ENCODE peak calls at places on chromosome 16, in five cellular contexts. S is transverse colon; J is CD8-positive, alpha-beta memory T cell; H is ascending aorta; W is HAP-1. P is an unnamed sample. For H3K9me3, the result is how much of the 10 kb centered on the place peaks cover.

GRCh38 chr16:80074329-80074728 is 466.5 kb upstream of the DYNLRB2 start:
- DNase-seq in S (no peak), J (no peak), H (no peak), W (no peak), P (no peak)

GRCh38 chr16:11677959-11678881 is 10.0 kb downstream of the SNN start:
- DNase-seq in S (no peak), J (no peak), H (no peak), W (no peak), P (no peak)

GRCh38 chr16:14199624-14200023 is 128.5 kb downstream of the MRTFB start:
- DNase-seq in S (no peak), J (no peak), H (no peak), W (no peak), P (no peak)

GRCh38 chr16:67651847-67652246 is 6.9 kb downstream of the CARMIL2 start:
- DNase-seq in S (no peak), J (no peak), H (no peak), W (no peak), P (no peak)

GRCh38 chr16:50036426-50036825 is 11.4 kb downstream of the CNEP1R1 start:
- DNase-seq in S (no peak), J (no peak), H (no peak), W (no peak), P (no peak)

GRCh38 chr16:48960830-48961229 is 320.8 kb downstream of the CBLN1 start:
- DNase-seq in S (no peak), J (no peak), H (no peak), W (no peak), P (no peak)

GRCh38 chr16:46822270-46822669 is 8.7 kb downstream of the C16orf87 start:
- DNase-seq in S (no peak), J (no peak), H (no peak), W (no peak), P (no peak)

GRCh38 chr16:8921626-8921984 is 39.5 kb downstream of the LITAFD start:
- DNase-seq in S (no peak), J (no peak), H (no peak), W (no peak), P (no peak)

GRCh38 chr16:85716016-85716679 is 27.4 kb upstream of the GINS2 start:
- DNase-seq in S (no peak), J (no peak), H (no peak), W (no peak), P (no peak)

GRCh38 chr16:84603115-84603816 is 14.6 kb downstream of the COTL1 start:
- DNase-seq in S (peak), J (no peak), H (peak), W (no peak), P (peak)

GRCh38 chr16:63289834-63290460 is 1253.7 kb upstream of the CDH8 start:
- DNase-seq in S (peak), J (no peak), H (no peak), W (peak), P (no peak)

GRCh38 chr16:68013440-68013839 is 2.3 kb downstream of the DPEP2NB start:
- DNase-seq in S (no peak), J (no peak), H (no peak), W (no peak), P (no peak)

GRCh38 chr16:11327277-11328171 is 17.7 kb upstream of the RMI2 start:
- DNase-seq in S (peak), J (no peak), H (no peak), W (no peak), P (no peak)

GRCh38 chr16:83137326-83137770 is 510.6 kb downstream of the CDH13 start:
- DNase-seq in S (peak), J (no peak), H (no peak), W (no peak), P (no peak)

GRCh38 chr16:81448154-81449131 is 3.8 kb downstream of the CMIP start:
- DNase-seq in S (peak), J (no peak), H (no peak), W (no peak), P (no peak)

GRCh38 chr16:22186517-22186916 is 19.6 kb upstream of the EEF2K start:
- DNase-seq in S (no peak), J (no peak), H (no peak), W (no peak), P (no peak)

GRCh38 chr16:81349608-81350305 is 35.0 kb downstream of the GAN start:
- DNase-seq in S (no peak), J (no peak), H (no peak), W (no peak), P (no peak)

GRCh38 chr16:70523621-70524405 is at the start of gene SF3B3:
- DNase-seq in S (peak), J (peak), H (peak), W (peak), P (peak)

GRCh38 chr16:10080031-10080772 is 102.0 kb downstream of the GRIN2A start:
- DNase-seq in S (no peak), J (no peak), H (peak), W (no peak), P (no peak)

GRCh38 chr16:88012360-88012759 is 61.1 kb downstream of the BANP start:
- DNase-seq in S (no peak), J (no peak), H (no peak), W (no peak), P (no peak)

GRCh38 chr16:85687651-85688471 is 893 bp downstream of the GINS2 start:
- DNase-seq in S (peak), J (no peak), H (no peak), W (no peak), P (no peak)

GRCh38 chr16:3187798-3188674 is at the start of gene OR1F1:
- DNase-seq in S (no peak), J (peak), H (no peak), W (peak), P (peak)

GRCh38 chr16:49563666-49564065 is 190.1 kb downstream of the C16orf78 start:
- DNase-seq in S (no peak), J (no peak), H (no peak), W (no peak), P (no peak)

GRCh38 chr16:12906271-12906670 is 4.9 kb downstream of the SHISA9 start:
- DNase-seq in S (no peak), J (no peak), H (no peak), W (no peak), P (no peak)

GRCh38 chr16:66898933-66899309 is 18.6 kb downstream of the PDP2 start:
- DNase-seq in S (no peak), J (no peak), H (no peak), W (no peak), P (no peak)

GRCh38 chr16:71367243-71367976 is 8.9 kb downstream of the CALB2 start:
- DNase-seq in S (peak), J (no peak), H (no peak), W (peak), P (no peak)

GRCh38 chr16:7344806-7345416 is 12.3 kb downstream of the RBFOX1 start:
- DNase-seq in S (no peak), J (no peak), H (no peak), W (no peak), P (no peak)

GRCh38 chr16:22948603-22949368 is 134.8 kb downstream of the HS3ST2 start:
- DNase-seq in S (peak), J (peak), H (peak), W (peak), P (peak)

GRCh38 chr16:28572659-28573510 is 19.2 kb downstream of the SGF29 start:
- DNase-seq in S (no peak), J (no peak), H (no peak), W (no peak), P (no peak)

GRCh38 chr16:72723781-72724180 is 324.1 kb downstream of the ZFHX3 start:
- DNase-seq in S (no peak), J (no peak), H (no peak), W (no peak), P (no peak)

GRCh38 chr16:9817586-9817985 is 364.6 kb downstream of the GRIN2A start:
- DNase-seq in S (no peak), J (no peak), H (no peak), W (no peak), P (no peak)

GRCh38 chr16:35788381-35788780 is 2329.0 kb downstream of the TP53TG3F start:
- DNase-seq in S (no peak), J (no peak), H (no peak), W (no peak), P (no peak)
- H3K9me3 ChIP-seq in S (under half), J (under half), H (under half), W (under half), P (under half)

GRCh38 chr16:78022347-78022746 is at the start of gene CLEC3A:
- DNase-seq in S (no peak), J (no peak), H (no peak), W (no peak), P (no peak)
- H3K9me3 ChIP-seq in S (under half), J (under half), H (under half), W (under half), P (under half)

GRCh38 chr16:852451-853185 is 52.1 kb upstream of the GNG13 start:
- DNase-seq in S (no peak), J (no peak), H (no peak), W (no peak), P (no peak)

GRCh38 chr16:853306-853705 is 52.8 kb upstream of the GNG13 start:
- DNase-seq in S (no peak), J (no peak), H (no peak), W (no peak), P (no peak)

GRCh38 chr16:855471-855870 is 54.9 kb upstream of the GNG13 start:
- DNase-seq in S (no peak), J (no peak), H (no peak), W (no peak), P (no peak)

GRCh38 chr16:854808-855410 is 54.4 kb upstream of the GNG13 start:
- DNase-seq in S (no peak), J (no peak), H (no peak), W (no peak), P (no peak)

DNA sequence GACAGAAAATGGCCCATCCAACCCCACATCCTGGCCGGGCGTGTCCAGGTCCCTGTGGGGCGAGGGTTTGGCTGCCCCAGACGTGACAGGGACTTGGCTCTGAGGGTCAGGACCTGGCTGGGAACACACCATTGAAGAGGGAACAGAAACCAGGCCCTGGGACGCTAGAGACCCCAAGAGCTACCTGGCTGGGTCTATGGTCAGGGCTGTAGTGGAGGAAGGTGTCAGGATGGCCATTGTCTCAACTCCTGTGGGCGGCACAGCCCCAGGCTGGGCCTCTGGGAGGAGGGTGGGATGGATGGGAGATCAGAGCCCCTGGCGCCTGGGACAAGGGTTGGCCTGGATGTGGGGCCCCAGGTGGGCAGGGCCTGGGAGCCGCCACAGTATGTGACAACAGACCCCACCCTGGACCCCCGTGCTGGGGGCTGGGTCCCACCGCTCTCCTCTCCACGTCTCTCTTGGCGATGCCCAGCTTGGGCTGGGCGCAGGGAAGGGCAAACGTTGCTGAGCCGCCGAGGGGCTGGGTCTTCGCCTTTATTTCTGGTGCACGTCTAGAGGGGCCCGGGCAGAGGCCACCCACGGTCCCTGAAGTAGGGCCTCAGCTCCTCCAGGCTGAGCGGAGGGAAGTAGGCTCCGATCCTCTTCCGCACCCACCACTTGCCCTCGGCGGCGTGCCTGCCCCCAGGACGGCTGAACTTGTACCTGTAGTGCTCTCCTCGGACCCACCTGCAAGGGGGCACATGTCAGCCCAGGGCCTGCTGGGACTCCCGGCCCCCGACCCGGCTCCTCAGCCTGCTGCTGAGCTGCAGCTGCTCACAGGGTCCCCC is 53.7 kb upstream of the GNG13 start:
- DNase-seq in S (no peak), J (no peak), H (no peak), W (no peak), P (no peak)
- H3K9me3 ChIP-seq in S (under half), J (under half), H (under half), W (under half), P (under half)

DNA sequence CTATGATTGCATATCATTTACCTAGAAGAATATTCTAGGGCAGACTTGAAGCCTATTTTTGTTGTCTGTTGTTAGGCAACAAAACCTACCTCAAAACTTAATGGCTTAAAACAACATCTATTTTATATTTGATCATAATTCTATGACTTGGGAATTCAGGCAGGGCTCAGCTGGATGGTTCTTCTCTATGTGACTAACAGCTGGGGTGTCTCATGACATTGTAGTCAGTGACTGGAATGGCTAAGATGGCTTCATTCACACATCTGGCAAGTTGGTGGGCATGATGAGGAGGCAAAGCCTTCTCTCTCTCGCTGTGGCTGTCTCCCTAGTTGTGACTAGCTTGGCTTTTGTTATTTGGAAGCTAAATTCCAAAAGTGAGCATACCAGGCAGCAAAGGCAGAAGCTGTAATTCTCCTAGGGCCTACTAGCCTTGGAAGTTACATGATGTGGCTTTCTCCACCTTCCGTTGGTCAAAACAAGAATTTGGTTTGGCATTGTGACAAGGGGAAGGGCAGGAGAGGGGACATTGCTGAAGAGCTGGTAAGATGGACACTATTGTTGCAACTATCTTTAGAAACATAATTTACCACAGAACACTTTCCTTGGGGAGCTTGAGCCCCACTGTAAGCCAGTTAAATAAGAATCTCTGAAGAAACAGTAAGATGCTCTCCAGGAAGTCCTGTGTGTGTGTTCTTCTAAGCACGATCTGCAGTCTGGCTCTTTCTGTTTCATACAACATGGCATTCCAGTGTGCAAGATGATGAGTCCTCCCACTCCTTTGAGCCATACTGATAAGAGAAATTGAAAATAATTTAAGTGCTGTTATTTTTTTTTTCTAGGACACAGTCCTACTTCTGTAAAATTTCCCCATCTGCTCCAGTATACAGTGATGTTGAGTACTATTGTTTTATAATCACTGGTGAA is 39.5 kb downstream of the ZNRF1 start:
- DNase-seq in S (no peak), J (no peak), H (no peak), W (no peak), P (no peak)
- H3K9me3 ChIP-seq in S (under half), J (under half), H (under half), W (under half), P (under half)

GRCh38 chr16:34054969-34055368 is 595.6 kb downstream of the TP53TG3F start:
- DNase-seq in S (no peak), J (no peak), H (no peak), W (no peak), P (no peak)
- H3K9me3 ChIP-seq in S (under half), J (under half), H (under half), W (under half), P (under half)

GRCh38 chr16:5502944-5503343 is 405.3 kb upstream of the EEF2KMT start:
- DNase-seq in S (no peak), J (no peak), H (no peak), W (no peak), P (no peak)
- H3K9me3 ChIP-seq in S (under half), J (under half), H (under half), W (under half), P (under half)

GRCh38 chr16:34758835-34759234 is 1299.4 kb downstream of the TP53TG3F start:
- DNase-seq in S (no peak), J (no peak), H (no peak), W (no peak), P (no peak)
- H3K9me3 ChIP-seq in S (under half), J (under half), H (half or more), W (under half), P (under half)

GRCh38 chr16:56382459-56382858 is 42.9 kb downstream of the AMFR start:
- DNase-seq in S (no peak), J (no peak), H (no peak), W (no peak), P (no peak)

GRCh38 chr16:56388209-56388608 is 37.1 kb downstream of the AMFR start:
- DNase-seq in S (no peak), J (no peak), H (no peak), W (no peak), P (no peak)

GRCh38 chr16:56384074-56384721 is 41.1 kb downstream of the AMFR start:
- DNase-seq in S (no peak), J (no peak), H (no peak), W (no peak), P (no peak)

DNA sequence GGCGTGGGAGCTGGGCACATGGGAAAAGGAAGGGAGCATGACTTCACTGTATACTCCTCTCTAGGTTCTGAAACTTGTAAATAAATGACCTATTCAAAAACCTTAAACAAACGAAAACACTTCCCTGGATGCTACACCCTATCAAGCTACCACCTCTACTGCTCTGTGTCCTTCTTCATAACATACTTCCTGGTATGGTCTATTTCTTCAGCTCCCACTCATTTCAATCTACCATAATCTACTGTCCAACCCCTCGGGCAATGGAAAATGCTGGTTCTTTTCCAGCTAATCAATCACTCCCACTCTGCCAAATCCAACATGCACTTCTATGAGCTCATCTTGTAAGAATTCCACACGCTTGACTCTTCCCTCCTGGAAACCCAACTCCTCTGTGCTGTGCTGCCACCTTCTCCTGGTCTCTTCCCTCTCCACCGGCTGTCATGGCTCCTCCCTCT is 42.4 kb downstream of the AMFR start:
- DNase-seq in S (no peak), J (no peak), H (no peak), W (no peak), P (no peak)
- H3K9me3 ChIP-seq in S (under half), J (under half), H (under half), W (under half), P (under half)

DNA sequence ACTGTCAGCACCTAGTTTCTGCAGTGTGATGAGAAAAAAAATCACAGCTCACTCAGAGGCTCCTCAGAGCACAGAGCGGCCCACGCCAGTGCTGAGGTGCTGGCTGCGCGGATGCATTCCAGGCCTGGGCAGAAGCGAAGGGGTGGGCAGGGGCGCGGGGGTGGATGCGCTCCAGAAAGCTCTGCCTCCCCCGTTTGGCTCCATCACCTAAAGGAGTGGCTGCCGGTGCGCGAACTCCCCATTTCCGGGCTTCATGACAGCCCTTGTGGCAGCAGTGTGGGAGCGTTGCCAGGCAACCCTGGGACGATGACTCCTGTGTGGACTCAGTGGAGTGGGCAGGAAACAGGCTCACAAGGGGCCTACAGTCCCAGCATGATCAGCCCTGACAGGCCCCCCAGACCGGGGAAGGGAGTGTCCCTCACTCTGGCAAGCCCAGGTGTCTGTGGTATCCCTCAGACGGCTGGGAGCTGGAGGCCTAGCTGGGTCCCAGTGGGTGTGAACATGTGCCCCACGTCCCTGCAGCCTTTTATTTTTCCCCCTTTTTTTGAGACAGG is 32.8 kb upstream of the NUDT16L1 start:
- DNase-seq in S (peak), J (peak), H (no peak), W (no peak), P (peak)
- H3K9me3 ChIP-seq in S (under half), J (under half), H (under half), W (under half), P (under half)